ENCODE peak calls at places on chromosomes 4 and X, in four cellular contexts. One of them, this sample, is unnamed.
A peak's percentile ranks its signal among the peaks of the same experiment; 100 is the strongest.

GRCh38 chr4:114642173-114642780 is 43.7 kb downstream of the UGT8 start:
- DNase-seq in left ventricle myocardium inferior: no peak
- DNase-seq in CD8-positive, alpha-beta memory T cell: no peak
- DNase-seq in endodermal cell: no peak
- DNase-seq in this sample: no peak

GRCh38 chr4:72505314-72505744 is 63.7 kb downstream of the ADAMTS3 start:
- DNase-seq in left ventricle myocardium inferior: no peak
- DNase-seq in CD8-positive, alpha-beta memory T cell: no peak
- DNase-seq in endodermal cell: peak; percentile 77
- DNase-seq in this sample: no peak

GRCh38 chr4:88613417-88613875 is 21.2 kb downstream of the HERC3 start:
- DNase-seq in CD8-positive, alpha-beta memory T cell: peak; percentile 7
- DNase-seq in endodermal cell: no peak
- DNase-seq in left ventricle myocardium inferior: no peak
- DNase-seq in this sample: peak; percentile 84

GRCh38 chr4:106694232-106694631 is 325.7 kb upstream of the GIMD1 start:
- DNase-seq in CD8-positive, alpha-beta memory T cell: no peak
- DNase-seq in endodermal cell: no peak
- DNase-seq in left ventricle myocardium inferior: no peak
- DNase-seq in this sample: no peak

GRCh38 chrX:45323387-45323786 is 122.7 kb upstream of the DIPK2B start:
- DNase-seq in endodermal cell: no peak
- DNase-seq in CD8-positive, alpha-beta memory T cell: no peak
- DNase-seq in left ventricle myocardium inferior: no peak
- DNase-seq in this sample: no peak

GRCh38 chr4:71732066-71732465 is 51.8 kb downstream of the GC start:
- DNase-seq in left ventricle myocardium inferior: no peak
- DNase-seq in endodermal cell: no peak
- DNase-seq in CD8-positive, alpha-beta memory T cell: no peak
- DNase-seq in this sample: no peak

GRCh38 chr4:55866290-55866907 is 13.0 kb downstream of the EXOC1 start:
- DNase-seq in CD8-positive, alpha-beta memory T cell: no peak
- DNase-seq in endodermal cell: no peak
- DNase-seq in left ventricle myocardium inferior: no peak
- DNase-seq in this sample: no peak

GRCh38 chrX:17629519-17629918 is 107.8 kb upstream of the SCML1 start:
- DNase-seq in endodermal cell: no peak
- DNase-seq in CD8-positive, alpha-beta memory T cell: no peak
- DNase-seq in left ventricle myocardium inferior: no peak
- DNase-seq in this sample: no peak

GRCh38 chr4:72094054-72094780 is 62.4 kb downstream of the NPFFR2 start:
- DNase-seq in CD8-positive, alpha-beta memory T cell: no peak
- DNase-seq in endodermal cell: no peak
- DNase-seq in left ventricle myocardium inferior: no peak
- DNase-seq in this sample: no peak

GRCh38 chr4:93659629-93660028 is 168.9 kb upstream of the ATOH1 start:
- DNase-seq in endodermal cell: no peak
- DNase-seq in CD8-positive, alpha-beta memory T cell: no peak
- DNase-seq in left ventricle myocardium inferior: no peak
- DNase-seq in this sample: no peak

GRCh38 chr4:81565137-81565870 is 93.6 kb upstream of the RASGEF1B start:
- DNase-seq in left ventricle myocardium inferior: peak; percentile 88
- DNase-seq in endodermal cell: peak; percentile 57
- DNase-seq in CD8-positive, alpha-beta memory T cell: no peak
- DNase-seq in this sample: no peak

GRCh38 chrX:78321809-78322208 is 5.6 kb downstream of the CYSLTR1 start:
- DNase-seq in CD8-positive, alpha-beta memory T cell: peak; percentile 3
- DNase-seq in endodermal cell: no peak
- DNase-seq in left ventricle myocardium inferior: peak; percentile 14
- DNase-seq in this sample: peak; percentile 72

GRCh38 chr4:62571494-62571893 is 1371.4 kb downstream of the ADGRL3 start:
- DNase-seq in endodermal cell: no peak
- DNase-seq in CD8-positive, alpha-beta memory T cell: no peak
- DNase-seq in left ventricle myocardium inferior: no peak
- DNase-seq in this sample: no peak

GRCh38 chr4:109701566-109702399 is 1.5 kb downstream of the CASP6 start:
- DNase-seq in endodermal cell: peak; percentile 73
- DNase-seq in left ventricle myocardium inferior: no peak
- DNase-seq in CD8-positive, alpha-beta memory T cell: no peak
- DNase-seq in this sample: no peak

GRCh38 chrX:103253608-103254007 is 1.3 kb downstream of the TCEAL8 start:
- DNase-seq in left ventricle myocardium inferior: no peak
- DNase-seq in CD8-positive, alpha-beta memory T cell: no peak
- DNase-seq in endodermal cell: peak; percentile 57
- DNase-seq in this sample: no peak

GRCh38 chr4:48543796-48544195 is 53.7 kb downstream of the ZAR1 start:
- DNase-seq in CD8-positive, alpha-beta memory T cell: no peak
- DNase-seq in left ventricle myocardium inferior: no peak
- DNase-seq in endodermal cell: no peak
- DNase-seq in this sample: no peak

GRCh38 chr4:183989471-183989870 is 84.4 kb downstream of the STOX2 start:
- DNase-seq in left ventricle myocardium inferior: no peak
- DNase-seq in endodermal cell: no peak
- DNase-seq in CD8-positive, alpha-beta memory T cell: no peak
- DNase-seq in this sample: no peak

GRCh38 chrX:103211012-103211715 is 3.7 kb upstream of the BEX4 start:
- DNase-seq in CD8-positive, alpha-beta memory T cell: peak; percentile 17
- DNase-seq in endodermal cell: peak; percentile 83
- DNase-seq in left ventricle myocardium inferior: no peak
- DNase-seq in this sample: peak; percentile 19

GRCh38 chrX:154354013-154354412 is 20.4 kb downstream of the FLNA start:
- DNase-seq in left ventricle myocardium inferior: peak; percentile 9
- DNase-seq in endodermal cell: no peak
- DNase-seq in CD8-positive, alpha-beta memory T cell: no peak
- DNase-seq in this sample: no peak

DNA sequence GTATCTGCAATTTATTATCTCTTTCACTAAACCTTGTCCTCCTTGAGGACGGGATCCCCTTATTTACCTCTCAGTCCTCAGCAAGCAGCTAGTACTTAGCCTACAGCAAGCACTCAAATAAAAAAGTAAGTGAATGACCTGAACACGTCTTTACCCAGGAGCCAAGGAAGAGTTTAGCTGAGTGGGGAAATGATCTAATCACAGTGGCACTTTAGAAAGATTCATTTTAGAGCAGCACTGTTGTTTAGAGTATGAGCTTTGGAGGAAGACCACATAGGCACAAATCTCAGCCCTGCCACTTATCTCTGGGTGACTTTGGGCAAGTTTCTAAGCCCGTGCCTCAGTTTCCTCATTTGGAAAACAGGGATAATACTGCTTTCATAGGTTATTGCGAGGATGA is 2.7 kb downstream of the FAM120C start:
- DNase-seq in CD8-positive, alpha-beta memory T cell: no peak
- DNase-seq in left ventricle myocardium inferior: no peak
- DNase-seq in endodermal cell: no peak
- DNase-seq in this sample: no peak
- H3K4me1 ChIP-seq in CD8-positive, alpha-beta memory T cell: peaks cover 41% of the 10 kb centered on the region
- H3K4me1 ChIP-seq in left ventricle myocardium inferior: peaks cover 49% of the 10 kb centered on the region
- H3K4me1 ChIP-seq in endodermal cell: no peaks in the 10 kb centered on the region
- H3K4me1 ChIP-seq in this sample: peaks cover 24% of the 10 kb centered on the region

GRCh38 chr4:119039779-119040178 is 95.9 kb upstream of the MYOZ2 start:
- DNase-seq in endodermal cell: peak; percentile 84
- DNase-seq in CD8-positive, alpha-beta memory T cell: no peak
- DNase-seq in left ventricle myocardium inferior: no peak
- DNase-seq in this sample: no peak

GRCh38 chr4:119035941-119036737 is 99.5 kb upstream of the MYOZ2 start:
- DNase-seq in left ventricle myocardium inferior: no peak
- DNase-seq in endodermal cell: no peak
- DNase-seq in CD8-positive, alpha-beta memory T cell: no peak
- DNase-seq in this sample: no peak

GRCh38 chr4:119038465-119038864 is 97.2 kb upstream of the MYOZ2 start:
- DNase-seq in endodermal cell: no peak
- DNase-seq in CD8-positive, alpha-beta memory T cell: no peak
- DNase-seq in left ventricle myocardium inferior: no peak
- DNase-seq in this sample: no peak

GRCh38 chr4:119039160-119039559 is 96.5 kb upstream of the MYOZ2 start:
- DNase-seq in endodermal cell: no peak
- DNase-seq in left ventricle myocardium inferior: no peak
- DNase-seq in CD8-positive, alpha-beta memory T cell: no peak
- DNase-seq in this sample: no peak

DNA sequence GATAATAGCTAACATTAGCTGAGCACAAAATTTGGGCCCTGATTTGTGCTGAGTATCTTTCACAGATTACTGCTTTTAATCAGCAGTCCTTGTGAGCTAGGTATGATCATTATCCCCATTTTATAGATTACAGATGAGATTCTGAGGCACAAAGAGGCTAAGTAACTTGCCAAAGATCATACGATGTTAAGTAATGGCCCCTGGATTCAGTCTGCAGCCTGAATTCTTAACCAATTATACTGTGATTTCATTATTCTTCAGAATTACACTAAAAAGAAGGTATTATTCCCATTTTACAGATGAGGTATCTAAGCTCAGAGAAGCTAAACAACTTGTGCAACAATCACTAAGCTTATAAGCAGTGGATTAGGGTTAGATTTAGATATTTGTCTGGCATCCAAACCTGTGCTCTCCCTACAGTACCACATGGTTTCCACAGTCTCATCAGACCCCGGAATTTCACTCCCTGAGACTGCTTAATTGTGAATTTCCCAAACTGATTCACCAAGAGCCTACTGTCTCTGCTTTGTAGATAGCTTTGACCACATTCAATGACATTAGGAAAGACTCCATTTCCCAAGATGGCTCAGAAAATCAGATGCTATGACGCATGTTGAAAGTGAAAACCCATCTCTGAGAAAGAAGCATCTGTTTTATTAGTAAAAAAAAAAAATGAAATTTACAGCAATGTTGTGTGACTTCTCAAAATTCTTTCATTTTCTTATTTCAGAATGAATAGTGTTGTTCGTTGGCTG is 97.7 kb upstream of the MYOZ2 start:
- DNase-seq in CD8-positive, alpha-beta memory T cell: no peak
- DNase-seq in endodermal cell: no peak
- DNase-seq in left ventricle myocardium inferior: no peak
- DNase-seq in this sample: no peak
- H3K4me1 ChIP-seq in CD8-positive, alpha-beta memory T cell: peaks cover 4% of the 10 kb centered on the region
- H3K4me1 ChIP-seq in endodermal cell: peaks cover 10% of the 10 kb centered on the region
- H3K4me1 ChIP-seq in left ventricle myocardium inferior: peaks cover 94% of the 10 kb centered on the region
- H3K4me1 ChIP-seq in this sample: no peaks in the 10 kb centered on the region

GRCh38 chr4:21467551-21467950 is 481.0 kb downstream of the KCNIP4 start:
- DNase-seq in left ventricle myocardium inferior: no peak
- DNase-seq in endodermal cell: no peak
- DNase-seq in CD8-positive, alpha-beta memory T cell: no peak
- DNase-seq in this sample: no peak
- H3K4me1 ChIP-seq in left ventricle myocardium inferior: no peaks in the 10 kb centered on the region
- H3K4me1 ChIP-seq in endodermal cell: no peaks in the 10 kb centered on the region
- H3K4me1 ChIP-seq in CD8-positive, alpha-beta memory T cell: no peaks in the 10 kb centered on the region
- H3K4me1 ChIP-seq in this sample: no peaks in the 10 kb centered on the region

DNA sequence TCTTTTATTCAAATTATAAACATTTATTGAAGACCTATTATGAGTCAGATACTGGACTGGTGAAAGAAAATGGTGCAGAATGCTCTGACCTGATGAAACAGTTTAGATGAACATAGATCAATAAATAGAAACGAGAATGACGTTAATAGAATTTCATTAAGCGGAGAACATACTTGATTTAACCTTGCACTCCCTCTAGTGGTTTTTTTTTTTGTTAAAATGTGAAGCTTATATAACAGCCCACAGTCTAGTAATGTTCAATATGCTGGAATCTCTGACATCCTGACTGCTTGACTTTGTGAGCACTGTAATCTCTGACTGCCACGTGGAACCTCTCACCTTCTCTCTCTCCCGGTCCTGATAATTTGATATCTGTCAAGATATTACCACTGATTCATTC is 32.3 kb downstream of the HDAC8 start:
- DNase-seq in left ventricle myocardium inferior: no peak
- DNase-seq in endodermal cell: no peak
- DNase-seq in CD8-positive, alpha-beta memory T cell: no peak
- DNase-seq in this sample: no peak
- H3K4me1 ChIP-seq in left ventricle myocardium inferior: peaks cover 28% of the 10 kb centered on the region
- H3K4me1 ChIP-seq in endodermal cell: no peaks in the 10 kb centered on the region
- H3K4me1 ChIP-seq in CD8-positive, alpha-beta memory T cell: no peaks in the 10 kb centered on the region
- H3K4me1 ChIP-seq in this sample: no peaks in the 10 kb centered on the region

GRCh38 chr4:16029886-16030285 is 53.9 kb downstream of the PROM1 start:
- DNase-seq in left ventricle myocardium inferior: no peak
- DNase-seq in endodermal cell: no peak
- DNase-seq in CD8-positive, alpha-beta memory T cell: no peak
- DNase-seq in this sample: no peak

GRCh38 chr4:16031554-16032381 is 52.1 kb downstream of the PROM1 start:
- DNase-seq in left ventricle myocardium inferior: no peak
- DNase-seq in CD8-positive, alpha-beta memory T cell: no peak
- DNase-seq in endodermal cell: no peak
- DNase-seq in this sample: no peak

GRCh38 chr4:16027626-16028025 is 56.2 kb downstream of the PROM1 start:
- DNase-seq in CD8-positive, alpha-beta memory T cell: no peak
- DNase-seq in endodermal cell: no peak
- DNase-seq in left ventricle myocardium inferior: no peak
- DNase-seq in this sample: no peak

GRCh38 chr4:16027114-16027513 is 56.7 kb downstream of the PROM1 start:
- DNase-seq in left ventricle myocardium inferior: no peak
- DNase-seq in CD8-positive, alpha-beta memory T cell: no peak
- DNase-seq in endodermal cell: no peak
- DNase-seq in this sample: no peak

DNA sequence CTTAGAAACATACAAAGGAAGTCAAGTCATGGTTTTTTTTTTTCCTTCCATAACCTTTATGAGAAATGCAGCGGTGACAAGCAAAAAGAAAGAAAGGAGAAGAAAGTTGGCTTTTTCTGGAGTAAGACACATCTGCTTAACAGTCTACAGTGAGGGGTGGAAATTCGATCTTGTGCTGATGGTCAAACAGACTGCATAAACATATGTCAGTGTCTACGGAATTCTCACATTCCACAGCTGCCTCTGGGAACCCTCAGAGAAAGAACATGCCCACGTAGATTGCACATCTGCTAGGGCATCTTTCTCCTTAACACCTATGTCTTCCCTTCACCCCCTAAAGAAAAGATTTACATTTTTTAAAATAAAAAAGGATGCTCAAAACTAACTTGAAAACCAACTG is 54.5 kb downstream of the PROM1 start:
- DNase-seq in CD8-positive, alpha-beta memory T cell: no peak
- DNase-seq in left ventricle myocardium inferior: no peak
- DNase-seq in endodermal cell: no peak
- DNase-seq in this sample: no peak
- H3K4me1 ChIP-seq in CD8-positive, alpha-beta memory T cell: no peaks in the 10 kb centered on the region
- H3K4me1 ChIP-seq in left ventricle myocardium inferior: peaks cover 46% of the 10 kb centered on the region
- H3K4me1 ChIP-seq in endodermal cell: peaks cover 20% of the 10 kb centered on the region
- H3K4me1 ChIP-seq in this sample: no peaks in the 10 kb centered on the region

GRCh38 chr4:169256101-169256612 is 14.6 kb downstream of the SH3RF1 start:
- DNase-seq in endodermal cell: no peak
- DNase-seq in left ventricle myocardium inferior: no peak
- DNase-seq in CD8-positive, alpha-beta memory T cell: no peak
- DNase-seq in this sample: no peak
- H3K4me1 ChIP-seq in endodermal cell: peaks cover 29% of the 10 kb centered on the region
- H3K4me1 ChIP-seq in left ventricle myocardium inferior: peaks cover 88% of the 10 kb centered on the region
- H3K4me1 ChIP-seq in CD8-positive, alpha-beta memory T cell: no peaks in the 10 kb centered on the region
- H3K4me1 ChIP-seq in this sample: no peaks in the 10 kb centered on the region

DNA sequence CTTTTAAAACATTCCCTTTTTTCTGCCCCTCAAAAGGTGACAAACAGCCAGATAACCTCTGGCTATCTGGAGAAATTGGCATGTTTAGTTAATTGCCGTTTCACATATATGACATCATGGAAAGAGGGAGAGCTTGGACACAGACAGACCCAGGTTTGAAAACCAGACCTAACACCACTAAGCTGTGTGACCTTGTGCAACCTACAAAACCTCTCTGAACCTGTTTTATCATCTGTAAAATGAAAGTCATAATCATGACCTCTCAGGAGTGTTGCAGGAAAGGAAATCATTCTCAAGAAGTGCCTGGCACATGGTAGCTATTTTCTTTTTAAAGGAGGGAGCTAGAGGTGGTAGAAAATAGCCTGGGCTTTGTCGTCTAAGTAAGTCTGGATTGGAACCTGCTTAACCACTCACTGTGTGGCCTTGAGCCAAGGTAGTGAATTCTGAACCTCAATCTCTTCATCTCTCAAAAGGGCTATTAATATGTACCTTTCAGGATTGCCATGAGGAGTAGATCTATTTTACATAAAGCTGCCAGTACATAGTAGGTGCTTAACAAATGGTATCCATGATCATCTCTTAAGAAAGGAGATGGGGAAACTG is 363.5 kb downstream of the BCOR start:
- DNase-seq in endodermal cell: no peak
- DNase-seq in CD8-positive, alpha-beta memory T cell: no peak
- DNase-seq in left ventricle myocardium inferior: no peak
- DNase-seq in this sample: no peak
- H3K4me1 ChIP-seq in endodermal cell: no peaks in the 10 kb centered on the region
- H3K4me1 ChIP-seq in CD8-positive, alpha-beta memory T cell: peaks cover 3% of the 10 kb centered on the region
- H3K4me1 ChIP-seq in left ventricle myocardium inferior: peaks cover 24% of the 10 kb centered on the region
- H3K4me1 ChIP-seq in this sample: peaks cover 5% of the 10 kb centered on the region